ENCODE peak calls at places on chromosomes 3 and 15, in nine cellular contexts. Q is AML-193; P is HCT116; S is posterior vena cava; A is sigmoid colon; X is HepG2; G is stimulated activated CD4-positive, alpha-beta T cell treated with anti-CD3 and anti-CD28 coated beads, Interleukin-15, amount 100 ng/mL, for 1 hour; Y is WERI-Rb-1; F is NCI-H774. W is an unnamed sample.
A peak's percentile ranks its signal among the peaks of the same experiment; 100 is the strongest.

GRCh38 chr15:90037961-90038633 is 37.0 kb downstream of the ZNF710 start:
- DNase-seq in Q (no peak), G (no peak), X (peak; percentile 52), S (peak; percentile 36), Y (no peak), F (no peak), A (peak; percentile 58), P (no peak), W (peak; percentile 74)

GRCh38 chr3:50292924-50293801 is 934 bp upstream of the IFRD2 start:
- DNase-seq in A (peak; percentile 68), S (no peak), Q (no peak), G (no peak), X (no peak), Y (no peak), F (no peak), P (no peak), W (no peak)

GRCh38 chr3:67605377-67605776 is 49.0 kb downstream of the SUCLG2 start:
- DNase-seq in P (no peak), G (no peak), Y (no peak), A (no peak), Q (no peak), X (no peak), S (no peak), F (no peak), W (no peak)

GRCh38 chr15:81940467-81941451 is 105.1 kb downstream of the MEX3B start:
- DNase-seq in X (no peak), F (no peak), G (no peak), Q (no peak), S (no peak), A (no peak), Y (no peak), P (no peak), W (no peak)

GRCh38 chr3:71051893-71052687 is 531.4 kb downstream of the FOXP1 start:
- DNase-seq in X (no peak), P (no peak), S (no peak), Y (no peak), A (no peak), F (no peak), Q (no peak), G (no peak), W (no peak)

GRCh38 chr15:70196314-70197291 is 98.9 kb upstream of the TLE3 start:
- DNase-seq in X (peak; percentile 89), Q (no peak), P (no peak), F (no peak), S (peak; percentile 90), G (peak; percentile 4), Y (peak; percentile 39), A (peak; percentile 80), W (peak; percentile 81)

GRCh38 chr3:15542641-15543040 is 21.1 kb upstream of the COLQ start:
- DNase-seq in Y (no peak), F (no peak), S (no peak), Q (no peak), P (no peak), G (no peak), X (no peak), A (no peak), W (no peak)

GRCh38 chr3:101050061-101050460 is 56.8 kb upstream of the ABI3BP start:
- DNase-seq in G (no peak), P (no peak), X (no peak), A (no peak), Q (no peak), S (no peak), F (no peak), Y (no peak), W (no peak)

GRCh38 chr15:73799466-73799865 is 46.3 kb upstream of the INSYN1 start:
- DNase-seq in S (no peak), G (no peak), P (no peak), X (no peak), A (no peak), F (no peak), Y (no peak), Q (no peak), W (no peak)

GRCh38 chr3:135690664-135691063 is 274.9 kb upstream of the PPP2R3A start:
- DNase-seq in F (no peak), Q (no peak), A (no peak), G (no peak), Y (peak; percentile 87), S (no peak), P (no peak), X (no peak), W (no peak)

GRCh38 chr3:191237045-191237882 is 38.2 kb downstream of the OSTN start:
- DNase-seq in S (no peak), Y (no peak), A (no peak), G (no peak), X (no peak), Q (no peak), F (no peak), P (no peak), W (no peak)

GRCh38 chr3:25683882-25684281 is 19.2 kb upstream of the TOP2B start:
- DNase-seq in X (no peak), A (no peak), F (no peak), S (no peak), P (no peak), Y (no peak), G (no peak), Q (no peak), W (no peak)

GRCh38 chr3:171057075-171057474 is 30.6 kb upstream of the SLC2A2 start:
- DNase-seq in S (no peak), A (no peak), Y (no peak), Q (no peak), X (no peak), P (no peak), F (no peak), G (no peak), W (no peak)

GRCh38 chr15:71397377-71397776 is 282.1 kb downstream of the THSD4 start:
- DNase-seq in P (no peak), G (no peak), Y (no peak), A (no peak), Q (no peak), S (no peak), X (no peak), F (no peak), W (no peak)

GRCh38 chr3:126667631-126668449 is 12.9 kb upstream of the TXNRD3 start:
- DNase-seq in G (no peak), X (no peak), Y (no peak), A (peak; percentile 52), S (no peak), F (no peak), P (no peak), Q (no peak), W (no peak)

GRCh38 chr3:58563386-58564035 is 13.7 kb downstream of the FAM107A start:
- DNase-seq in P (no peak), G (no peak), A (no peak), Y (no peak), Q (no peak), X (peak; percentile 53), S (peak; percentile 44), F (no peak), W (no peak)

GRCh38 chr3:155618575-155618974 is 126.3 kb downstream of the PLCH1 start:
- DNase-seq in X (no peak), F (no peak), Y (no peak), G (no peak), A (no peak), Q (no peak), S (no peak), P (no peak), W (no peak)

GRCh38 chr15:91465696-91466095 is 365.6 kb downstream of the SV2B start:
- DNase-seq in A (no peak), Q (no peak), G (no peak), F (peak; percentile 77), X (no peak), P (no peak), S (no peak), Y (no peak), W (no peak)

GRCh38 chr15:80645494-80646065 is 49.5 kb upstream of the ABHD17C start:
- DNase-seq in S (no peak), G (no peak), Y (no peak), X (no peak), F (no peak), Q (peak; percentile 39), P (no peak), A (no peak), W (no peak)

GRCh38 chr3:46987485-46988401 is 8.3 kb downstream of the NBEAL2 start:
- DNase-seq in A (no peak), S (peak; percentile 93), Y (peak; percentile 83), F (no peak), G (peak; percentile 68), P (no peak), X (no peak), Q (peak; percentile 92), W (peak; percentile 91)

GRCh38 chr3:46393554-46394434 is 13.1 kb downstream of the CCR5AS start:
- DNase-seq in Q (peak; percentile 79), A (no peak), S (no peak), F (no peak), X (no peak), G (no peak), P (no peak), Y (no peak), W (no peak)

GRCh38 chr3:24628523-24629258 is 134.0 kb upstream of the THRB start:
- DNase-seq in P (no peak), Y (no peak), A (no peak), Q (no peak), F (no peak), X (no peak), S (no peak), G (no peak), W (no peak)

GRCh38 chr15:70178335-70179084 is 80.8 kb upstream of the TLE3 start:
- DNase-seq in G (no peak), Y (no peak), P (no peak), S (no peak), Q (no peak), X (no peak), F (no peak), A (peak; percentile 5), W (no peak)